ENCODE peak calls at places on chromosome 7, in five cellular contexts. R, S, H, B and L are unnamed samples.

GRCh38 chr7:91915401-91916067 is 25.1 kb upstream of the AKAP9 start:
- DNase-seq in S (no peak), R (no peak), B (no peak), H (no peak), L (no peak)

GRCh38 chr7:21944616-21945373 is 904 bp downstream of the CDCA7L start:
- DNase-seq in B (no peak), S (no peak), R (peak; percentile 41), H (peak; percentile 52), L (peak; percentile 69)

GRCh38 chr7:40921589-40922315 is 781.1 kb downstream of the INHBA start:
- DNase-seq in R (peak; percentile 63), H (no peak), B (no peak), S (no peak), L (peak; percentile 50)

GRCh38 chr7:620885-621284 is 101.2 kb upstream of the PDGFA start:
- DNase-seq in S (no peak), R (no peak), B (no peak), H (no peak), L (no peak)

GRCh38 chr7:144019457-144019856 is 19.3 kb downstream of the OR6B1 start:
- DNase-seq in H (no peak), R (peak; percentile 59), S (peak; percentile 30), B (peak; percentile 16), L (peak; percentile 38)

GRCh38 chr7:96316949-96317348 is 4.9 kb downstream of the SLC25A13 start:
- DNase-seq in H (no peak), B (no peak), S (no peak), R (no peak), L (no peak)

GRCh38 chr7:13532028-13532753 is 457.3 kb downstream of the ETV1 start:
- DNase-seq in B (no peak), R (no peak), S (no peak), H (no peak), L (peak; percentile 8)

GRCh38 chr7:107960306-107960705 is 42.7 kb downstream of the LAMB1 start:
- DNase-seq in R (no peak), H (no peak), S (no peak), B (no peak), L (no peak)

GRCh38 chr7:39338716-39339115 is 227.5 kb upstream of the YAE1 start:
- DNase-seq in S (no peak), B (no peak), R (no peak), H (no peak), L (no peak)

GRCh38 chr7:5564894-5565293 is 141.3 kb upstream of the TNRC18 start:
- DNase-seq in B (no peak), S (no peak), R (no peak), H (no peak), L (no peak)

GRCh38 chr7:7713730-7714129 is 4.7 kb downstream of the RPA3 start:
- DNase-seq in H (no peak), R (no peak), B (no peak), S (no peak), L (no peak)

GRCh38 chr7:139032473-139032872 is 3.4 kb downstream of the ZC3HAV1L start:
- DNase-seq in B (no peak), H (no peak), R (no peak), S (no peak), L (no peak)

DNA sequence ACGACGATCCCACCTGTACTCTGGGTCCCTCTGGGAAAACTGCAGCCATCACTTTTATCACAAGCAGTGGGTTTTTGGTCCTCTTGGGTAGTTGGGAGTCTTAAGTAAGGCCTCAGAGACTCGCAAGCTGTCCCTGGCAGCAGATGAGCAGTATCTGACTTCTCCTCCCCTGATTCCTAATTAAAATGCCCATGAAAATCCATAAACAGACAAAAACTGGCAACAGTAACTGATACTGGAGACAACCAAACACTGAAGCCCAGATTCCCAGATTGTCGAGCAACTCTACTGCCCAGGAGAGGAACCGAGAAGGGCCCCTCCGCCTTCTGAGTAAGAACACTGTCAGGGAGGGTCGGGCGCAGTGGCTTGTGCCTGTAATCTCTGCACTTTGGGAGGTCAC is 333.8 kb downstream of the CALN1 start:
- DNase-seq in H (no peak), R (no peak), B (no peak), S (no peak), L (no peak)
- TF ChIP-seq CTCF in H (no peak), R (no peak), B (no peak), S (no peak), L (no peak)

DNA sequence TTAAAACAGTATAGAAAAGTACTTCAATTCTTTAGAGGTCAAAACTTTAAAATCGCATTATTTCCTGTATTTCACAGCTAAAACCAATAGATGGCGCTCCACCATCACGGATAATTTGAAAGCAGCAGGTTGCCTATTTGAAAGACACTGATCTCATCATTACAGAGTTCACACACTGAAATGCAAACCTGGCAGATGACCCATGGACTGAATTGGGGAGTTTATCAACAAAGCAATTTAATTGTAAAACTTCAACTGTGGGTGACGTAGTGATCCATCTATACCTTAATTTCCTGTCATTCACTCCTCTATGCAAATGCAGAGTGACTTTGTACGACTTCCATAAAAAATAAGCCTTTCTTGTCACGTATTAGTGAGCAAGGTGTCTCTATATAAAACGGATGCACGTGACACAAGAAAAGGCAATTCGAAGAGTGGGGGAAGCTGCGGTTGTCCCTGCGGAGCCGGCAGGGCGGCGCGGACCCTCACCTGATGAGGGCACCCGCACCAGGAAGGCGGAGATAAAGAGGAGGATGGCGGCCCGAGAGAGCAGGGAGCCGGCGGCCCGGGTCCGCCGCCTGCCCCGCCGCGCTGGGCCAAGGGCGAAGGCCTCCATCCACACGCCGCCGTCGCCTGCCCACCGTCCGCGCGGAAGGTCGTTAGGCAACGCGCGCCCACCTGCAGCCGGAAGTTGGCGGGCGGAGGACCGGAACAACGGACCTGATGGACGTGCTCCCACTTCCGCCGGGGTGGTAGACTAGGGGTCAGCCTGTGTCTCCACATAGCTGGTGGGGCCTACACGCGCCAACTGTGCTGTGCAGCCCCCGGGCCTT is at the start of gene ZPBP:
- DNase-seq in S (no peak), H (peak; percentile 33), B (no peak), R (peak; percentile 52), L (peak; percentile 57)
- H3K4me3 ChIP-seq in S (peak within 1 kb of the TSS; percentile 48), H (peak within 1 kb of the TSS; percentile 41), B (peak within 1 kb of the TSS; percentile 38), R (peak within 1 kb of the TSS; percentile 38), L (peak within 1 kb of the TSS; percentile 44)

GRCh38 chr7:28028471-28028870 is 152.1 kb downstream of the JAZF1 start:
- DNase-seq in H (no peak), S (no peak), B (no peak), R (no peak), L (no peak)

GRCh38 chr7:28032738-28033380 is 147.7 kb downstream of the JAZF1 start:
- DNase-seq in S (no peak), H (no peak), R (no peak), B (no peak), L (no peak)

GRCh38 chr7:28033386-28033785 is 147.2 kb downstream of the JAZF1 start:
- DNase-seq in B (no peak), R (peak; percentile 22), H (no peak), S (no peak), L (no peak)

GRCh38 chr7:28024786-28025334 is 155.7 kb downstream of the JAZF1 start:
- DNase-seq in R (no peak), B (no peak), S (no peak), H (no peak), L (no peak)

DNA sequence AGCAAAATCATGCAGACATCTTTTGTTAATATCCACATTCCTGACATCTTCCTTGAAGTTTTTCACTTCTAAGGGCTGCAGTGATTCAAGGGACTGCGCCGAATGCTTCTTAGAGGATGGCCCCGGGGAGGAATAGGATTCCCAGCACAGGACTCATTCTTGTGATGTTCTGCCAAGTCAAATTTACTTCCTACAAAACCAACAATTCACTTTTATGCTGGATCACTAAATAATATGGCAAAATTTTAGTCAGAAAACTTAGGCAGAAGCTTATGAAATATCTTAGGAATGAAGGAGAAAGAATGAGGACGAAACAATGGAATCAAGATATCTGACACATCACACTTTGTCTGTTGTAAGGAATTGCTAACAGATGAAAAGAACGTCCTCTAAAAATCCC is 151.6 kb downstream of the JAZF1 start:
- DNase-seq in H (no peak), B (no peak), R (no peak), S (no peak), L (peak; percentile 22)
- TF ChIP-seq CTCF in H (no peak), B (no peak), R (no peak), S (no peak), L (no peak)

GRCh38 chr7:158720107-158720506 is 15.5 kb upstream of the NCAPG2 start:
- DNase-seq in H (no peak), B (no peak), R (no peak), S (no peak), L (no peak)
- H3K4me3 ChIP-seq in H (no peak overlapping the region), B (no peak overlapping the region), R (no peak overlapping the region), S (no peak overlapping the region), L (no peak overlapping the region)

GRCh38 chr7:16420649-16421332 is 547 bp downstream of the CRPPA start:
- DNase-seq in S (peak; percentile 82), H (peak; percentile 89), B (peak; percentile 90), R (peak; percentile 83), L (peak; percentile 76)
- TF ChIP-seq CTCF in S (peak; percentile 41), H (no peak), B (peak; percentile 46), R (peak; percentile 38), L (peak; percentile 26)

DNA sequence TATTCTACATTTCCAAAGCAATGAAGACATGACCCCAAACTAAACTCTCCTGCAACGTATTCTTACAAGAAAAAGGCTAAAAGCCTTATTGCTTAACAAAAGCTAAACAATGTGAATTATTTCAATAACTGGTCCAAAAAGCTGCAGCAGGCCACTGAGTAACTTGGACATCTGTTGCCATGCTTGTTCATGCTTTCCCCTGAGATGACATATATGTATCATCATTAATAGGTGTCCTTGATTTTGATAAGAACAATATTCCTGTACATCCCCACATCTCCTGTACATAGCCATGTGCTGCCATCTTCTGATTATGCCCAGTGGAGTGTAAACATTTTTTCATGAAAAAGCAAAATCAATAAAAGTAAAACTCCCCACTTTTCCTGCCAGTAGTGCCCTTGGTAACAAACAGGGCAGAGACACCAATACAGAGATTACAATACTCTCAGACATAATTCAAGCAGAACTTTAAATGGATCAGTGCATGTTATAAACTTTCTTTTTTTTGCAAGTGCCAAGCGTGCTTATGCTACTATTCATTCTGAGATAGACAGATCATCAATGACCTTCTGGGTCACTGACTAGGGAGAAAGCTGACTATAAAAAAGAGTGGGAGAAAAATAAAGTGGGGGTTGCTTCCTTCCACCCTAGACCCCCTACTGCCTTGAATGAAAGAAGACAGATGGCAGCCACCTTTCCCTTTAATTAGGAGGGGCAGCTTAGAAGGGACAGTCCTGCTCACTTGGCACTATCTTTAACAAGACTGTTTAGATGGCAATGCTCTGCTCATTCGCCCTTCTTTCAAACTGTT is 205.5 kb upstream of the KLF14 start:
- DNase-seq in S (no peak), B (no peak), R (no peak), H (no peak), L (no peak)
- H3K4me3 ChIP-seq in S (no peak overlapping the region), B (no peak overlapping the region), R (peak overlapping the region; percentile 51), H (peak overlapping the region; percentile 51), L (peak overlapping the region; percentile 4)

DNA sequence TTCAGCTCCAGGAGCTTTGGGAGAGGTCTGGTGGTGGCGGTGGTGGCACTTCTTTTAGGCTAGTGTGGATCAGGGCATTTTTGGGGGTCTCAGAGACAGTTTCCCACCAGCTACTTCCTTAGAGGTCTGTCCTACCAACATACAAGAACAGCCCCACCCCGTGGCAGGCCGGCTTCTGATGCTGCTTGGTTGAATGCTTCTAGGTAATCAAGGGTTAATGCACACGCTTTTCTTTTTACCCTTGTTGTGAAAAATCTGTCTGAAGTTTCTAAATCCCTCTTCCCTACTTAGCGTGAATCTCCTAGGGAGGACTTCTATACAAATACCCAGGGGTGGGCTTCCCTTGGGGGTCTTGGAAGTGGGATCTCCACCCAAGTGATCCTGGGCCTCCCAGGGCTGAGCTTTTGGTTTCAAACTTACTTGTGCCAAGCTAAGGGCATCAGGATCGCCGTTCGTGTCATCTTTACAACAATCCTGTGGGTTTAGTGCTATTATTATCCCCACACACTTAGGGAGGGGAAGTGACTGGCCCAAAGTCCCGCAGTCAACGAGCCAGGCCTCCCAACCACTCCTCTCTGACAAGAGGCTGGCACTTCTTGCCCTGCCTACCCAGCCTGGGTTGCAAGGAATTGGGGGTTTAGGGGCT is 1.7 kb downstream of the SH2B2 start:
- DNase-seq in H (no peak), B (no peak), S (no peak), R (no peak), L (no peak)
- TF ChIP-seq CTCF in H (no peak), B (no peak), S (no peak), R (no peak), L (no peak)

GRCh38 chr7:26590709-26591108 is 273.7 kb downstream of the SKAP2 start:
- DNase-seq in R (no peak), S (no peak), H (no peak), B (no peak), L (no peak)
- H3K4me3 ChIP-seq in R (no peak overlapping the region), S (no peak overlapping the region), H (no peak overlapping the region), B (no peak overlapping the region), L (no peak overlapping the region)